ENCODE peak calls at places on chromosomes 4 and X, in six cellular contexts. I, K, W, A, U and D are unnamed samples.

GRCh38 chrX:28391528-28391927 is 195.7 kb upstream of the IL1RAPL1 start:
- DNase-seq in I (no peak), K (no peak), W (no peak), A (no peak), U (no peak), D (no peak)

GRCh38 chr4:94533405-94534223 is 81.9 kb downstream of the PDLIM5 start:
- DNase-seq in I (no peak), K (no peak), W (no peak), A (no peak), U (no peak), D (no peak)

GRCh38 chr4:90317785-90318184 is 190.6 kb downstream of the CCSER1 start:
- DNase-seq in I (no peak), K (no peak), W (no peak), A (no peak), U (no peak), D (peak)

GRCh38 chr4:169295822-169296221 is 25.1 kb upstream of the SH3RF1 start:
- DNase-seq in I (no peak), K (no peak), W (no peak), A (no peak), U (no peak), D (no peak)

GRCh38 chr4:16205298-16206164 is 20.7 kb downstream of the TAPT1 start:
- DNase-seq in I (no peak), K (no peak), W (peak), A (no peak), U (no peak), D (no peak)

GRCh38 chr4:123826896-123827295 is 430.3 kb downstream of the SPRY1 start:
- DNase-seq in I (no peak), K (no peak), W (no peak), A (no peak), U (no peak), D (no peak)

GRCh38 chrX:13647709-13648212 is 5.2 kb upstream of the TCEANC start:
- DNase-seq in I (no peak), K (peak), W (peak), A (no peak), U (peak), D (peak)

GRCh38 chr4:2303121-2303685 is 41.3 kb upstream of the MXD4 start:
- DNase-seq in I (no peak), K (no peak), W (no peak), A (no peak), U (no peak), D (no peak)

GRCh38 chrX:13153796-13154195 is 109.4 kb upstream of the FAM9C start:
- DNase-seq in I (no peak), K (peak), W (no peak), A (no peak), U (no peak), D (no peak)

GRCh38 chrX:30597258-30598012 is 19.9 kb upstream of the TASL start:
- DNase-seq in I (no peak), K (no peak), W (no peak), A (no peak), U (no peak), D (no peak)

GRCh38 chrX:69153060-69153730 is 12.1 kb downstream of the PJA1 start:
- DNase-seq in I (peak), K (peak), W (no peak), A (peak), U (peak), D (peak)

GRCh38 chr4:17515724-17516407 is 901 bp downstream of the CLRN2 start:
- DNase-seq in I (no peak), K (no peak), W (no peak), A (no peak), U (no peak), D (no peak)

GRCh38 chrX:40484408-40485091 is 96.2 kb upstream of the ATP6AP2 start:
- DNase-seq in I (no peak), K (no peak), W (no peak), A (no peak), U (no peak), D (no peak)

GRCh38 chr4:88738146-88738545 is 40.5 kb upstream of the NAP1L5 start:
- DNase-seq in I (peak), K (no peak), W (no peak), A (no peak), U (no peak), D (no peak)

GRCh38 chr4:80005863-80006262 is 67.2 kb downstream of the ANTXR2 start:
- DNase-seq in I (no peak), K (no peak), W (no peak), A (no peak), U (no peak), D (peak)

GRCh38 chr4:112370466-112370865 is 73.3 kb downstream of the ALPK1 start:
- DNase-seq in I (no peak), K (no peak), W (no peak), A (no peak), U (no peak), D (peak)

GRCh38 chrX:109889289-109890006 is 113.5 kb upstream of the TMEM164 start:
- DNase-seq in I (no peak), K (no peak), W (no peak), A (no peak), U (no peak), D (no peak)

GRCh38 chr4:84875636-84876371 is 90.7 kb downstream of the WDFY3 start:
- DNase-seq in I (no peak), K (no peak), W (no peak), A (no peak), U (no peak), D (no peak)

GRCh38 chrX:134599173-134599914 is 58.9 kb downstream of the PLAC1 start:
- DNase-seq in I (no peak), K (no peak), W (no peak), A (no peak), U (peak), D (no peak)

GRCh38 chr4:39181520-39181904 is 817 bp upstream of the WDR19 start:
- DNase-seq in I (no peak), K (no peak), W (no peak), A (no peak), U (no peak), D (no peak)

GRCh38 chr4:39178706-39179105 is 3.6 kb upstream of the WDR19 start:
- DNase-seq in I (no peak), K (no peak), W (no peak), A (no peak), U (no peak), D (no peak)

GRCh38 chr4:39181905-39182638 is at the start of gene WDR19:
- DNase-seq in I (peak), K (peak), W (peak), A (peak), U (peak), D (peak)

DNA sequence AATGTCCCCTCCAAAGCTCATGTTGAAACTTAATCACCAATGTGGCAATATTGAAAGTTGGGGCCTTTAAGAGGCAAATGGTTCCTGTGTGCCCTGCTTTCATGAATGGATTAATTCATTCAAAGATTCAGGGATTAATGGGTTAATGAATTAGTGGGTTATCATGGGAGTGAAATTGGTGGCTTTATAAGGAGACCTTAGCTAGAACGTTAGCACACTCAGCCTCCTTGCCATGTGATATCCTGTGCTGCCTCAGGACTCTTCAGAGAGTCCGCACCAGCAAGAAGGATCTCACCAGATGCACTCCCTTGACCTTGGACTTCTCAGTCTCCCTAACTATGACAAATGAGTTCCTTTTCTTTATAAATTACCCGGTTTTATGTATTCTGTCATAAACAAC is 2.6 kb upstream of the WDR19 start:
- DNase-seq in I (no peak), K (no peak), W (no peak), A (no peak), U (no peak), D (no peak)
- H3K27ac ChIP-seq in I (no peak), K (no peak), W (no peak), A (no peak), U (no peak), D (no peak)

DNA sequence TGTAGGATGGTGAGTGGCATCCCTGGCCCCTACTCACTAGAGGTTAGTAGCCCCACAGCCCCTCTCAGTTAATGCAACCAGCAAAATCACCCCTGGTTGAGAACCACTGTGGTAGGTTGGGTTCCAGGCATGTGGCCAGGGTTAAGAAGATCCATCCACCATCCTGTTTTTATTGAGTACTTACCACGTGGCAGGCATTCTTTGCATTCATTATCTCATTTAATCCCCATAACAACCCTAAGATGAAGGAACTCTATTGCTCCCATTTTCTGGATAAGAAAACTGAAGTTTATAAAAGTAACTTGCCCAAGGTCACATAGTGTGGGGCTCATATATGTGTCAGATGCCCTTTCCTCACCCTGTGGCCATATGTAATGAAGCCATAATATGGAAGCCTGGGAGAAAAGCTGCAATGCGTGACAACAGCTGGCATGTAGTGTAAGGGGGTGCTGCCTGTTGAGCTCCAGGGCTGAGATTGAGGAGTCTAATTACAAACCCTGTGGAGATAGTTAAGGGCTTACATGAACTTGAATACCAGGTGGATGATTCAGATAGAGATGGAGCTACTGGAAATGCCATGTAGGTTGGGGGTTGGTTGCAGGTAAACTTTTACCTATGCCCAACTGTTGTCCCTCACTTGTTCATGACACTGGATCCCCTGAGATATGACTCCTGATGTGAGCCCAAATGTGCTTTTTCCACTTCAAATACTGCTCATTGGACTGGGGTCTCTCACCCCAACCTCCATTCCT is 100.2 kb upstream of the PGRMC2 start:
- DNase-seq in I (no peak), K (no peak), W (no peak), A (no peak), U (no peak), D (peak)
- H3K27ac ChIP-seq in I (no peak), K (no peak), W (no peak), A (peak), U (peak), D (peak)

DNA sequence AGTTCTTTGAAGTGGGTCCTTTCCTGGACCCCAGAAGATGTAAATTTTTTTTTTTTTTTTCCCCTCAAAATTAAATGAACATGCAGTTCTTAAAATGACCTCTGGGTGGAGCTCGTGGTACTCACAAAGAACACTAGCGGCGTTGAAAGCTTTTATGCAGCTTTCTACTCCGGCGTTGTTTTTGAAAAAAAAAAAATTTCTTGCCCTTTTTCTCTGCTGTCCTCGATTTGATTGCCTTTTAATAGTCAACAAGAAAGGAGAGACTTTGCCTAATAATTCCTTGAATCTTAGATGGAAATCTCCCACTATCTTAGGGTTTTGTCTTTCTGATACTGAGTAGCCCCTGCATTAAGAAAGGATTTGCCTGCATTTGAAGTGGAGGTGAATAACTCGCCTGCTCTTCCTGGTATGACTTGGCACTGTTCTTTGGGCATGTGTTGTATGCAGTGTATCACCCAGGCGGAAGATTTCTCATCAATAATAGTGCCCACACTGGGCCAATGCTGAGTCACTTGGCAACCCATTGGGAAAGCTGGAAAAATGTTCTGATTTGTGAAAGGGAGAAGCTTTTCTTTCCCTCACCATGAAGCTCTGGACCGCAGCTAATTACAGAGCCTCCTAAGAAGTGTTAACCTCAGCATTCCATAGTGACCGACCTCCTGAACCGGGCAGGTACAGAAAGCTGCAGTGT is 104.0 kb downstream of the PHEX start:
- DNase-seq in I (no peak), K (no peak), W (peak), A (no peak), U (no peak), D (peak)
- H3K27ac ChIP-seq in I (no peak), K (no peak), W (no peak), A (no peak), U (peak), D (peak)

DNA sequence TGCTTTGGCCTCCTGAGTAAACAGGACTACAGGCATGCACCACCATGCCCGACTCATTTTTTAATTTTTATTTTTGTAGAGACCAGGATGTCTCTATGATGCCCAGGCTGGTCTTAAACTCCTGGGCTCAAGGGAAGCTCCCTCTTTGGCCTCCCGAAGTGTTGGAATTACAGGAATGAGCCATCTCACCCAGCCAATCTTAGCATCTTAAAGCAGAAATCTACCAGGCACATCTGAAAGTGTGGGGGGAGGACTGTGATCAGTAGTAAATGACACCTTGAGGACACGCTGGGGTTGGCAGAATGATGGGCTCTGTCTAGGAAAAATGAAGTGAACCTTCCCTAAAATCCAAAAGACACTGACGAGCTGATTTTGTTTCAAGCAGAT is 149.2 kb downstream of the SPATA18 start:
- DNase-seq in I (no peak), K (no peak), W (no peak), A (no peak), U (no peak), D (no peak)
- H3K27ac ChIP-seq in I (no peak), K (no peak), W (no peak), A (no peak), U (no peak), D (peak)

GRCh38 chr4:56737666-56738065 is 56.6 kb upstream of the HOPX start:
- DNase-seq in I (no peak), K (no peak), W (no peak), A (no peak), U (no peak), D (peak)

GRCh38 chr4:56731857-56732256 is 50.8 kb upstream of the HOPX start:
- DNase-seq in I (peak), K (peak), W (no peak), A (no peak), U (no peak), D (no peak)

GRCh38 chr4:56732301-56732700 is 51.2 kb upstream of the HOPX start:
- DNase-seq in I (no peak), K (no peak), W (no peak), A (no peak), U (no peak), D (no peak)

GRCh38 chr4:56730097-56730496 is 49.0 kb upstream of the HOPX start:
- DNase-seq in I (no peak), K (no peak), W (no peak), A (no peak), U (no peak), D (no peak)

GRCh38 chr4:56733352-56733751 is 52.3 kb upstream of the HOPX start:
- DNase-seq in I (no peak), K (no peak), W (no peak), A (no peak), U (no peak), D (no peak)
- H3K27ac ChIP-seq in I (peak), K (no peak), W (no peak), A (no peak), U (no peak), D (no peak)

DNA sequence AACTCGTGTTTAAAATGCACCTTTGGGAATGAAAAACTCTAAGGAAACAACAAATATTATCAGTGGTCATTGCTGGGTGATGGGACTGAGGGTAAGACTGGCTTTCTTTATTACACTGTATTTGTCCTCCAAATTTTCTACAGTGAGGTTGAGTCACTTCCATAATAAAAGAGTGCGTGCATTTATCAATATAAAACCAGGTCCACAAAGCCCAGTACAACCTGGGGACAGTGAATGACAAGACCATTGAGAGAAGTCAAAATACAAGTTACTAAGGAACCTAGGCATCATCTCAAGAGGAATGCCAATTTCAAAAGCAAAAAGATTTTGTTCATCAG is 76.4 kb downstream of the MAGED4 start:
- DNase-seq in I (no peak), K (no peak), W (no peak), A (no peak), U (no peak), D (no peak)
- H3K27ac ChIP-seq in I (no peak), K (no peak), W (no peak), A (peak), U (peak), D (peak)

DNA sequence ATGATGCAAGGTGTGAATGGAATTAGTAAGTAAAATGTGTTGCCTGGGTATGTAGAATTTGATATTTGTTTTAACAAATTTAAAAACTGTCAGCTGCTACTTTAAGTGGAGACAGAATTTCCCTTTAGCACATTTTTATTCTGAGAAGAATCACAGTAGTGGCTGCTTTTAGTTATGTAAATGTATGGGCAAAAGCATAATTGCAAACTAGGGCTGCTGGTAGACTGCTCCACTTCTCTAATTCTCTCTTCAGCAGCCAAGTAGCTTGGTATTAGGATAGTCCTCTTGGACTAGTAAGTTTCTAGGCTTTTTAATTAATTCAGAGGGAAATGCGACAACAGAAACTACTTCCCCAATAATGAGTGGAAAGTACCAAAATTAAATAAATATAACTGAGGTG is 9.0 kb upstream of the EIF4E start:
- DNase-seq in I (no peak), K (no peak), W (no peak), A (no peak), U (no peak), D (no peak)
- H3K27ac ChIP-seq in I (no peak), K (no peak), W (no peak), A (no peak), U (no peak), D (no peak)

GRCh38 chr4:22237155-22237751 is 278.6 kb downstream of the ADGRA3 start:
- DNase-seq in I (peak), K (no peak), W (no peak), A (no peak), U (no peak), D (no peak)

GRCh38 chr4:22241415-22241814 is 274.5 kb downstream of the ADGRA3 start:
- DNase-seq in I (no peak), K (no peak), W (no peak), A (no peak), U (no peak), D (no peak)

GRCh38 chr4:22240814-22241213 is 275.1 kb downstream of the ADGRA3 start:
- DNase-seq in I (no peak), K (no peak), W (no peak), A (no peak), U (no peak), D (no peak)

GRCh38 chr4:22237846-22238513 is 277.9 kb downstream of the ADGRA3 start:
- DNase-seq in I (no peak), K (no peak), W (no peak), A (no peak), U (no peak), D (no peak)

DNA sequence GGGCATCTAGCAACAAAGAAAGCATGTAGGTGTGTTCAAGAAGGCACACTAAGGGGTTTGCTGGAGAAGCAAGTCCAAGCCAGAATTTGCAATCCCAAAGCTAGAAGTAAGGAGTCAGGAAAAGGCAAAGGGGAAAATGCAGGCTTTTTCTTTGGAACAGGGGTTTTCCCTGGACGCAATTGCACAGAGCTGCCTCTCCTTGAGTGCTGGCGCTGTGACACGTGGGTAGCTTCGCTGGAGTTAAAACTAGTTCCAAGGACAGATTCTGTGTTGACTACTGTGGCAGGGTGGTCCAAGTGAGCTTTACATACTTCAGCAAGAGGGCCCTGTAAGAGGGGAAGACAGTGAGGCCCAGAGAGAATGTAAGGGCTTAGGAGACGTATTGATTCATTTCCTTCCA is 277.1 kb downstream of the ADGRA3 start:
- DNase-seq in I (peak), K (no peak), W (no peak), A (no peak), U (no peak), D (no peak)
- H3K27ac ChIP-seq in I (no peak), K (no peak), W (no peak), A (no peak), U (no peak), D (no peak)

GRCh38 chrX:107672955-107673378 is 44.7 kb downstream of the PRPS1 start:
- DNase-seq in I (peak), K (peak), W (peak), A (no peak), U (peak), D (peak)
- H3K27ac ChIP-seq in I (no peak), K (no peak), W (peak), A (peak), U (peak), D (peak)

GRCh38 chr4:99062120-99062519 is 26.5 kb downstream of the ADH5 start:
- DNase-seq in I (no peak), K (no peak), W (no peak), A (no peak), U (no peak), D (no peak)
- H3K27ac ChIP-seq in I (no peak), K (no peak), W (no peak), A (no peak), U (no peak), D (no peak)